ENCODE peak calls at places on chromosomes 13 and 19, in ten cellular contexts. Q is activated B cell treated with CpG ODN at 0.5 μM for 24 hours; O is thoracic aorta; V is Caki2; K is testis; L is Panc1; I is cardiac fibroblast; S is globus pallidus; A is CD8-positive, alpha-beta T cell; Z is H1. D is an unnamed sample.
A peak's percentile ranks its signal among the peaks of the same experiment; 100 is the strongest.

GRCh38 chr19:35879770-35880317 is 11.5 kb downstream of the APLP1 start:
- DNase-seq in Q (peak; percentile 60), O (peak; percentile 62), V (peak; percentile 88), K (peak; percentile 94), L (peak; percentile 50), I (peak; percentile 93), S (peak; percentile 83), A (peak; percentile 51), Z (peak; percentile 99), D (peak; percentile 85)

GRCh38 chr19:6352381-6353165 is 8.8 kb upstream of the CLPP start:
- DNase-seq in Q (no peak), O (no peak), V (no peak), K (no peak), L (no peak), I (no peak), S (no peak), A (no peak), Z (no peak), D (no peak)

GRCh38 chr19:6228523-6229215 is 51.1 kb downstream of the MLLT1 start:
- DNase-seq in Q (no peak), O (no peak), V (no peak), K (no peak), L (no peak), I (no peak), S (no peak), A (no peak), Z (no peak), D (no peak)

GRCh38 chr19:13366529-13367143 is 139.6 kb downstream of the CACNA1A start:
- DNase-seq in Q (no peak), O (no peak), V (peak; percentile 46), K (no peak), L (no peak), I (peak; percentile 58), S (peak; percentile 1), A (no peak), Z (peak; percentile 56), D (peak; percentile 17)

GRCh38 chr13:99425485-99426341 is 75.6 kb upstream of the TM9SF2 start:
- DNase-seq in Q (peak; percentile 56), O (no peak), V (no peak), K (peak; percentile 22), L (no peak), I (no peak), S (peak; percentile 19), A (peak; percentile 37), Z (no peak), D (no peak)

GRCh38 chr19:51079486-51080110 is 3.1 kb downstream of the KLK14 start:
- DNase-seq in Q (no peak), O (no peak), V (no peak), K (no peak), L (no peak), I (no peak), S (no peak), A (no peak), Z (no peak), D (no peak)

GRCh38 chr13:114309806-114310410 is 4.4 kb upstream of the CHAMP1 start:
- DNase-seq in Q (no peak), O (no peak), V (no peak), K (no peak), L (no peak), I (no peak), S (no peak), A (no peak), Z (peak; percentile 44), D (peak; percentile 74)

GRCh38 chr13:45412274-45413049 is 5.7 kb downstream of the SLC25A30 start:
- DNase-seq in Q (no peak), O (no peak), V (no peak), K (no peak), L (no peak), I (no peak), S (no peak), A (no peak), Z (no peak), D (no peak)

GRCh38 chr19:4914736-4915501 is 5.6 kb downstream of the UHRF1 start:
- DNase-seq in Q (no peak), O (no peak), V (peak; percentile 86), K (peak; percentile 25), L (no peak), I (peak; percentile 82), S (no peak), A (peak; percentile 75), Z (no peak), D (no peak)

GRCh38 chr13:31351376-31351775 is 151.6 kb downstream of the B3GLCT start:
- DNase-seq in Q (no peak), O (no peak), V (no peak), K (no peak), L (no peak), I (no peak), S (no peak), A (no peak), Z (no peak), D (no peak)

GRCh38 chr19:54201980-54202379 is 1.3 kb downstream of the RPS9 start:
- DNase-seq in Q (no peak), O (no peak), V (peak; percentile 61), K (no peak), L (no peak), I (peak; percentile 27), S (no peak), A (no peak), Z (no peak), D (no peak)

GRCh38 chr19:16025108-16026101 is 50.9 kb upstream of the TPM4 start:
- DNase-seq in Q (no peak), O (no peak), V (peak; percentile 60), K (peak; percentile 64), L (peak; percentile 28), I (peak; percentile 85), S (no peak), A (no peak), Z (no peak), D (no peak)

GRCh38 chr19:30997222-30997621 is 352.0 kb downstream of the TSHZ3 start:
- DNase-seq in Q (no peak), O (no peak), V (no peak), K (no peak), L (no peak), I (no peak), S (no peak), A (no peak), Z (no peak), D (no peak)

GRCh38 chr13:75223981-75224742 is 257.8 kb downstream of the TBC1D4 start:
- DNase-seq in Q (no peak), O (no peak), V (no peak), K (no peak), L (no peak), I (no peak), S (no peak), A (no peak), Z (no peak), D (peak; percentile 39)

GRCh38 chr19:54478677-54479266 is 5.7 kb upstream of the CDC42EP5 start:
- DNase-seq in Q (no peak), O (no peak), V (peak; percentile 30), K (no peak), L (no peak), I (peak; percentile 63), S (peak; percentile 31), A (no peak), Z (peak; percentile 66), D (peak; percentile 44)

GRCh38 chr19:11288349-11288748 is 7.6 kb upstream of the TSPAN16 start:
- DNase-seq in Q (no peak), O (no peak), V (no peak), K (no peak), L (no peak), I (peak; percentile 57), S (no peak), A (no peak), Z (no peak), D (peak; percentile 23)

GRCh38 chr13:33137726-33138125 is 121.5 kb downstream of the KL start:
- DNase-seq in Q (no peak), O (no peak), V (no peak), K (no peak), L (no peak), I (no peak), S (no peak), A (no peak), Z (no peak), D (no peak)

GRCh38 chr13:74210693-74211393 is 76.6 kb upstream of the KLF12 start:
- DNase-seq in Q (no peak), O (peak; percentile 32), V (no peak), K (peak; percentile 14), L (no peak), I (peak; percentile 100), S (no peak), A (no peak), Z (no peak), D (peak; percentile 26)

GRCh38 chr13:100987993-100988392 is 313.4 kb upstream of the TMTC4 start:
- DNase-seq in Q (no peak), O (no peak), V (no peak), K (no peak), L (no peak), I (peak; percentile 42), S (peak; percentile 61), A (no peak), Z (no peak), D (no peak)

D was measured in glutamatergic neuron.